ENCODE peak calls at places on chromosomes 2 and 18, in six cellular contexts. O, W, E, Q, C and T are unnamed samples.
A peak's percentile ranks its signal among the peaks of the same experiment; 100 is the strongest.

GRCh38 chr2:28927878-28928277 is 33.4 kb downstream of the WDR43 start:
- DNase-seq in O (no peak), W (no peak), E (no peak), Q (no peak), C (no peak), T (no peak)

GRCh38 chr2:182914852-182915251 is 48.4 kb upstream of the FRZB start:
- DNase-seq in O (no peak), W (peak; percentile 34), E (no peak), Q (no peak), C (no peak), T (no peak)

GRCh38 chr2:73290049-73290839 is 3.1 kb downstream of the EGR4 start:
- DNase-seq in O (no peak), W (peak; percentile 75), E (no peak), Q (no peak), C (no peak), T (no peak)

GRCh38 chr2:237603718-237604362 is 13.3 kb upstream of the RAB17 start:
- DNase-seq in O (no peak), W (peak; percentile 24), E (no peak), Q (no peak), C (no peak), T (peak; percentile 80)

GRCh38 chr2:45808294-45808693 is 156.8 kb downstream of the PRKCE start:
- DNase-seq in O (no peak), W (no peak), E (no peak), Q (no peak), C (no peak), T (no peak)

GRCh38 chr18:22024924-22025323 is 144.5 kb upstream of the GATA6 start:
- DNase-seq in O (no peak), W (no peak), E (no peak), Q (no peak), C (no peak), T (no peak)

GRCh38 chr18:53551868-53552426 is 672.5 kb downstream of the MBD2 start:
- DNase-seq in O (no peak), W (no peak), E (no peak), Q (peak; percentile 36), C (no peak), T (no peak)

GRCh38 chr2:65142515-65142914 is 12.6 kb upstream of the RAB1A start:
- DNase-seq in O (no peak), W (peak; percentile 41), E (no peak), Q (no peak), C (no peak), T (no peak)

GRCh38 chr2:64645014-64645418 is 8.7 kb downstream of the SERTAD2 start:
- DNase-seq in O (no peak), W (peak; percentile 72), E (peak; percentile 80), Q (peak; percentile 36), C (no peak), T (no peak)

GRCh38 chr2:102268529-102269524 is 42.5 kb upstream of the IL1RL1 start:
- DNase-seq in O (no peak), W (no peak), E (no peak), Q (no peak), C (no peak), T (no peak)

GRCh38 chr2:191401287-191401686 is 156.1 kb downstream of the MYO1B start:
- DNase-seq in O (no peak), W (no peak), E (peak; percentile 51), Q (no peak), C (no peak), T (no peak)

GRCh38 chr2:96117701-96118588 is 1.6 kb upstream of the ADRA2B start:
- DNase-seq in O (no peak), W (peak; percentile 33), E (no peak), Q (no peak), C (peak; percentile 52), T (no peak)

GRCh38 chr18:77208969-77209368 is 40.7 kb upstream of the GALR1 start:
- DNase-seq in O (no peak), W (peak; percentile 12), E (no peak), Q (peak; percentile 51), C (no peak), T (peak; percentile 46)

GRCh38 chr2:105744909-105745853 is at the start of gene NCK2:
- DNase-seq in O (no peak), W (peak; percentile 55), E (peak; percentile 27), Q (peak; percentile 33), C (peak; percentile 71), T (peak; percentile 26)

GRCh38 chr2:11505652-11506610 is 27.9 kb upstream of the GREB1 start:
- DNase-seq in O (no peak), W (no peak), E (no peak), Q (no peak), C (no peak), T (no peak)

GRCh38 chr2:134466141-134466540 is 212.3 kb downstream of the MGAT5 start:
- DNase-seq in O (no peak), W (peak; percentile 65), E (no peak), Q (no peak), C (no peak), T (peak; percentile 23)

GRCh38 chr2:99159594-99159993 is 4.8 kb downstream of the LIPT1 start:
- DNase-seq in O (no peak), W (no peak), E (no peak), Q (no peak), C (no peak), T (no peak)
- H3K27ac ChIP-seq in O (no peak overlapping the region), W (no peak overlapping the region), E (no peak overlapping the region), Q (no peak overlapping the region), C (no peak overlapping the region), T (no peak overlapping the region)

GRCh38 chr2:217905906-217906305 is 96.9 kb downstream of the TNS1 start:
- DNase-seq in O (no peak), W (no peak), E (no peak), Q (no peak), C (no peak), T (no peak)
- H3K4me1 ChIP-seq in O (peaks cover 96% of the 10 kb centered on the region), W (no peaks in the 10 kb centered on the region), E (no peaks in the 10 kb centered on the region), Q (peaks cover 73% of the 10 kb centered on the region), C (peaks cover 93% of the 10 kb centered on the region), T (no peaks in the 10 kb centered on the region)

GRCh38 chr2:121699421-121700328 is 37.0 kb downstream of the NIFK start:
- DNase-seq in O (peak; percentile 13), W (peak; percentile 40), E (no peak), Q (no peak), C (peak; percentile 67), T (peak; percentile 69)
- H3K27ac ChIP-seq in O (peak overlapping the region; percentile 53), W (no peak overlapping the region), E (no peak overlapping the region), Q (no peak overlapping the region), C (no peak overlapping the region), T (peak overlapping the region; percentile 69)

DNA sequence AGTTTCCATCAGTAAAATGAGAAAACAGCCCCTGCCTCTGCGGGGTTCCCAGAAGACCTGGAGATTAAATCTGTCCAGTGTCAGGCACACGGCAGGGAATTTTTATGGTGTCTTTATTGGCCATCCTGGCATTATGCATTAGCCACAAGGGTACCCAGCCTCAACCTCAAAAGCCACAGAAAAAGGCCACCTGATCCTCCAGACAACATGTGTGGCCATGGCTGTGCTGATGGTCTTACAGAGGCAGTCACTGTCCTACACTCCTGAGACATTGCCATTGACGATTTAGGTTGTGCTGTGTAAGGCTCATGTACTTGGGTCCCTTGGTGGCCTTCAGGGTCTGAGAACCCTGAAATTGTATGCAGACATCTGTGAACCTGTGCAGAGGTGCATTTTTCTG is 115.6 kb downstream of the SMAD7 start:
- DNase-seq in O (no peak), W (no peak), E (no peak), Q (peak; percentile 3), C (peak; percentile 17), T (peak; percentile 15)
- H3K4me1 ChIP-seq in O (peaks cover 50% of the 10 kb centered on the region), W (peaks cover 57% of the 10 kb centered on the region), E (peaks cover 18% of the 10 kb centered on the region), Q (peaks cover 7% of the 10 kb centered on the region), C (peaks cover 44% of the 10 kb centered on the region), T (peaks cover 46% of the 10 kb centered on the region)

GRCh38 chr18:50162486-50163304 is 32.3 kb downstream of the MYO5B start:
- DNase-seq in O (no peak), W (no peak), E (no peak), Q (no peak), C (no peak), T (no peak)
- H3K27ac ChIP-seq in O (no peak overlapping the region), W (no peak overlapping the region), E (no peak overlapping the region), Q (no peak overlapping the region), C (no peak overlapping the region), T (no peak overlapping the region)

DNA sequence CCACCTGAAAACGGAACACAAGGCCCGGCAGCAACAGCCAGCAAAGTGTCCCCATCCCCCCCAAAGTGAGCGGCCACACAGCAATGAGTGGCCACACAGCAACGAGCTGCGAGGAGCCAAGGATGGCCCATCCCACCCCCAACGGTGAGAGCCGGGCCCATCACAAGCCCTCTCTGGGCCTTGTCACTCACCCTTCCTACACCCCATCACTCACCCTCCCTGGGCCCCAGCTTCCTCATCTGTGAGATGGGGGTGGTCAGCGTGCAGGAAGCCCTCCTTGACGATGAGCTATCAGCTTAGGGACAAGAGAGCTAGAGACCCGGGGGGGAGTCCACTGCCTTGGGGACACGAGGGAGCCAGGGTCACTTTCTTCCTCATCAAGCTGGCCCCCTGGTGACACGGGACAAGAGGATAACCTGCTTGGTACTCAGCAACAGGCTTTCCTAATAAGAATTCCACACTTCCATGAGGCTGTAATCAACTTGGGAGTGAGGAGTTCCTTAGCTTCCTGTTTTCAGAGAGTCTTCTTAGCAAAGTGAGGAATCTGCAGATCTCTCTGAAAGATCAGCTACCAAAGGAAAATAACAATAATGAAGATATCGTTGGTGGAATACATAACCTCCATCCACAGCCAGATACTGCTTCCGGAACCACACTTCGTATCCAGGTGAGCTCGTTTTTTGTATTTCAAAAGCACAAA is 92.7 kb downstream of the HDAC4 start:
- DNase-seq in O (no peak), W (no peak), E (no peak), Q (no peak), C (peak; percentile 42), T (no peak)
- H3K4me1 ChIP-seq in O (peaks cover 41% of the 10 kb centered on the region), W (no peaks in the 10 kb centered on the region), E (peaks cover 26% of the 10 kb centered on the region), Q (peaks cover 14% of the 10 kb centered on the region), C (peaks cover 28% of the 10 kb centered on the region), T (peaks cover 13% of the 10 kb centered on the region)